ENCODE peak calls at places on chromosomes 1 and 21, in four cellular contexts. U is prostate gland, L is esophagus muscularis mucosa, V is endothelial cell of umbilical vein. K is an unnamed sample.

GRCh38 chr1:174740248-174740990 is 259.3 kb upstream of the CACYBP start:
- DNase-seq in U (no peak), L (no peak), V (no peak), K (no peak)

GRCh38 chr1:43530483-43531452 is at the start of gene PTPRF:
- DNase-seq in U (peak; percentile 77), L (no peak), V (peak; percentile 60), K (peak; percentile 67)

GRCh38 chr21:45102391-45102932 is 28.1 kb downstream of the ADARB1 start:
- DNase-seq in U (peak; percentile 48), L (no peak), V (peak; percentile 71), K (peak; percentile 77)

GRCh38 chr1:50268049-50268448 is 155.2 kb downstream of the DMRTA2 start:
- DNase-seq in U (no peak), L (no peak), V (no peak), K (no peak)

GRCh38 chr1:162678439-162678838 is 46.2 kb downstream of the DDR2 start:
- DNase-seq in U (peak; percentile 36), L (no peak), V (peak; percentile 53), K (no peak)

GRCh38 chr21:44695641-44696040 is 1.3 kb upstream of the KRTAP10-12 start:
- DNase-seq in U (no peak), L (peak; percentile 75), V (no peak), K (no peak)

GRCh38 chr1:88935522-88936222 is 44.3 kb upstream of the GTF2B start:
- DNase-seq in U (no peak), L (no peak), V (peak; percentile 44), K (peak; percentile 24)

GRCh38 chr1:226403522-226404034 is 4.3 kb downstream of the PARP1 start:
- DNase-seq in U (no peak), L (no peak), V (peak; percentile 6), K (peak; percentile 47)

GRCh38 chr1:246733706-246734105 is 9.5 kb downstream of the SCCPDH start:
- DNase-seq in U (no peak), L (no peak), V (peak; percentile 46), K (no peak)

GRCh38 chr21:34229361-34229760 is 134.4 kb upstream of the KCNE2 start:
- DNase-seq in U (no peak), L (no peak), V (peak; percentile 26), K (no peak)

GRCh38 chr1:205677152-205677551 is 3.2 kb downstream of the SLC45A3 start:
- DNase-seq in U (no peak), L (no peak), V (no peak), K (no peak)

GRCh38 chr1:157968503-157968902 is 24.9 kb upstream of the KIRREL1 start:
- DNase-seq in U (no peak), L (no peak), V (peak; percentile 55), K (no peak)

GRCh38 chr1:12601690-12602632 is 16.0 kb downstream of the DHRS3 start:
- DNase-seq in U (no peak), L (no peak), V (peak; percentile 84), K (peak; percentile 76)

GRCh38 chr1:171736204-171736603 is 5.7 kb downstream of the VAMP4 start:
- DNase-seq in U (no peak), L (no peak), V (no peak), K (no peak)

GRCh38 chr1:23211955-23212354 is 5.3 kb downstream of the HTR1D start:
- DNase-seq in U (no peak), L (no peak), V (no peak), K (no peak)

GRCh38 chr1:60470231-60470630 is 396.7 kb upstream of the C1orf87 start:
- DNase-seq in U (no peak), L (no peak), V (peak; percentile 66), K (no peak)

GRCh38 chr1:35650416-35650815 is 9.1 kb upstream of the PSMB2 start:
- DNase-seq in U (no peak), L (no peak), V (no peak), K (no peak)

GRCh38 chr1:2110191-2110737 is 60.1 kb downstream of the PRKCZ start:
- DNase-seq in U (no peak), L (no peak), V (no peak), K (no peak)

GRCh38 chr1:39659538-39659937 is 12.4 kb downstream of the NT5C1A start:
- DNase-seq in U (no peak), L (no peak), V (no peak), K (no peak)

GRCh38 chr1:222928212-222928611 is 113.4 kb downstream of the DISP1 start:
- DNase-seq in U (peak; percentile 63), L (no peak), V (peak; percentile 52), K (no peak)
- TF ChIP-seq POLR2A in U (no peak), L (no peak), V (no peak), K (no peak)

GRCh38 chr1:17617787-17618557 is 78.5 kb downstream of the ARHGEF10L start:
- DNase-seq in U (no peak), L (peak; percentile 93), V (no peak), K (no peak)
- TF ChIP-seq POLR2A in U (no peak), L (peak; percentile 25), V (no peak), K (no peak)

DNA sequence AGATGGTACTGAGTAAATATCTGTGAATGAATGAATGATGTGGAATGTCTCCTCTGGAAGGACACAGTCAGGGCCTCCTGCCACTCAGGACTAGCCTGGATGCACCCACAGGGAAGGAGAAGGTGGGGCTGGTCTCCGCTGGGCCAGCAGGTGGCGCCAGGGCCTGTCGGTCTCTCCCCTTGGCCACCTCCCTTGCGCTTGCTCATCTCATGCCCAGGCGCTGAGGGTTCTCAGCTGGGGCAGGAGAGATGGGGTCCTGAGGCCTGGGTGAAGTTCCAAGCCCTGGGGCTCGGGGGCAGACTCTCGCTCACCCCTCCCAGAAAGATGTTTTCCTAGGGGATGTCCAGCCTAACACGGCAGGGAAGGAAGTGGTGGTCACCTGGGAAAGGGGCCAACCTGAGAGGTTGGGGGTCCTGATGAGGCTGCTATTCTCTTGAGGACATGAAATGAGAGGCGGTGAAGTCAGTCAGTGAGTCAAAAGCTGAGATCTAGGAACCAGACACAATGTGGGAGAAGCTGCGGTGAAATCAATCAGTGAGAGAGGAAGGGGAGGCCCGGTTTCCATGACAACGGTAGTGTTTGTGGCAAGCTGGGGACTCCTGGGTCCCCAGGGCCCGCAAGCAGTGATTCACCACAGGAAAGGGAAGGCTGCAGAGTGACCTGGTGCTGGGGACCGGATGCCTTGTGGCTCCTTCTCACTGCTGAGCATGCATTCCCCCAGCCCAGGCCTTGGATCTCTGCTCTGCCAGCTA is 14.6 kb upstream of the MEX3A start:
- DNase-seq in U (peak; percentile 87), L (peak; percentile 97), V (peak; percentile 93), K (peak; percentile 91)
- TF ChIP-seq POLR2A in U (no peak), L (no peak), V (peak; percentile 65), K (peak; percentile 30)

DNA sequence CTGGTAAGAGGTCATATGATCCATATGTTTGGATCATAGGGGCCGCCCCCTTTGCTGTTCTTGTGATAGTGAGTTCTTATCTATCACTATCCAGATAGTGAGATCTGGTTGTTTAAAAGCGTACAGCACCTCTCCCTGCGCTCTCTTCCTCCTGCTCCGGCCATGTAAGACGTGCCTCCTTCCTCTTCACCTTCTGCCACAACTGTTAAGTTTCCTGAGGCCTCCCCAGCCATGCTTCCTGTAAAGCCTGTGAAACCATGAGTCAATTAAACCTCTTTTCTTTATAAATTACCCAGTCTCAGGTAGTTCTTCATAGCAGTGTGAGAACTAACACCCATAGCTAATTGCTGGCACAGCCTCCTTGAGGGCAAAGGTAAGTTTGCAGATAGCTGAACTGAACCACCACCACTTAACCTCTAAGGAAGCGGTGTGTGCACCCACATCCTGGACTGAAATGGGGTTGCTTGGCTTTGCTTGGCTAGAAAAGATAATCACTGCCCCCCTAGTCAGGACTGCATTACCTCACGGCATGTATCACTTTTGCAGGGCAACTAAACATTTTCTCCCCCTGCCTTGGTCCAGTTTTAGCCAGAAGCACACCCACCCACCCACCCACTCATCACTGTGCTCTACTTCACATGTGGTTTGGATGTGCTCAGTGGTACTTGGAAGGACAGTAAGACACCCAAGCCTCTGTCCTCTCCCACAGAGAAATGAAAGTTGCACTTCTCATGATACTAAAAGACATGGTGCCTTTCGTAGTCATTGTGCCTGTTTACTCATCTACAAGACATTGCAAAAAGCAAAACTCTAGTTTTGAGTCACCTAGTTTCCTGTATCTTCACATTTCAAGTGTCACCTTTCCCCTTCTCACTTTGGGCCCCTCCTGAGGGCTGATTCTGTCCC is 23.1 kb upstream of the PTAFR start:
- DNase-seq in U (no peak), L (no peak), V (no peak), K (no peak)
- TF ChIP-seq POLR2A in U (no peak), L (no peak), V (no peak), K (no peak)

GRCh38 chr1:204396015-204396583 is 15.5 kb downstream of the PPP1R15B start:
- DNase-seq in U (no peak), L (no peak), V (no peak), K (no peak)
- TF ChIP-seq POLR2A in U (no peak), L (no peak), V (no peak), K (no peak)

GRCh38 chr21:32494946-32495703 is 82.6 kb downstream of the EVA1C start:
- DNase-seq in U (peak; percentile 58), L (no peak), V (peak; percentile 91), K (peak; percentile 53)

GRCh38 chr21:32492376-32492775 is 79.9 kb downstream of the EVA1C start:
- DNase-seq in U (no peak), L (no peak), V (no peak), K (no peak)

GRCh38 chr21:32499249-32500055 is 85.9 kb downstream of the TCP10L start:
- DNase-seq in U (no peak), L (no peak), V (peak; percentile 85), K (peak; percentile 59)

GRCh38 chr21:32496536-32496935 is 84.0 kb downstream of the EVA1C start:
- DNase-seq in U (no peak), L (no peak), V (no peak), K (no peak)
- TF ChIP-seq POLR2A in U (no peak), L (no peak), V (no peak), K (no peak)

DNA sequence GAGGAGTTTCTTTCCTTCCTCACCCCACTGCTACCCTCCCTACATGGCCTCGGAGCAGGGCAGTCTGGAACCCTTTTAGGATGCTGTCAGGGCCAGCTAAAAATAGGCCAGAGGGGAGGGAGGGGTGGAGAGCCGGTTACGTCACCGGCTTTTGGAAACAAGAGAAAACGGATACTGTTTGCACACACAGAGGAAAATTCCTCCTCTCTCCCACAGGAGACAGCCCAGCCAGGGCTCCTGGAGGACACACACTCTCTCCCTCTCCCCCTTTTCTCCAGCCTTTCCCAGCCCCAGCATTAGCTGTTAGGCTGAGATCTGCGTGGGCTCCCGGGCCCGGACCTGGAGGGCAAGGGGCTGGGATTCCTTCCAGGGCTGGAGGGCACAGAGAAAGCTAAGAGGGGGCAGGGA is 20.0 kb upstream of the ALDH4A1 start:
- DNase-seq in U (peak; percentile 79), L (peak; percentile 97), V (peak; percentile 55), K (peak; percentile 59)
- TF ChIP-seq POLR2A in U (peak; percentile 59), L (no peak), V (no peak), K (no peak)